ENCODE peak calls at places on chromosomes 11 and 22, in six cellular contexts. Y is lung, Q is psoas muscle, V is cardiac fibroblast, W is fibroblast of mammary gland, U is pulmonary artery endothelial cell. X is an unnamed sample.

GRCh38 chr22:41768420-41768819 is 32.1 kb upstream of the CCDC134 start:
- DNase-seq in Y (no peak), Q (no peak), V (peak), W (peak), U (peak), X (no peak)

GRCh38 chr11:76632492-76632891 is 38.1 kb downstream of the LRRC32 start:
- DNase-seq in Y (no peak), Q (no peak), V (no peak), W (no peak), U (no peak), X (no peak)

GRCh38 chr11:132535830-132536229 is 996.5 kb downstream of the OPCML start:
- DNase-seq in Y (no peak), Q (no peak), V (no peak), W (no peak), U (no peak), X (no peak)

GRCh38 chr11:97751405-97751804 is 1269.3 kb upstream of the CNTN5 start:
- DNase-seq in Y (no peak), Q (no peak), V (no peak), W (no peak), U (no peak), X (no peak)

GRCh38 chr11:120666121-120666639 is 154.6 kb downstream of the GRIK4 start:
- DNase-seq in Y (no peak), Q (no peak), V (no peak), W (no peak), U (no peak), X (no peak)

GRCh38 chr11:85182437-85183109 is 444.6 kb downstream of the DLG2 start:
- DNase-seq in Y (no peak), Q (no peak), V (peak), W (peak), U (no peak), X (no peak)

GRCh38 chr11:73389902-73390301 is 13.7 kb downstream of the RELT start:
- DNase-seq in Y (no peak), Q (peak), V (no peak), W (no peak), U (no peak), X (no peak)

GRCh38 chr22:30667092-30667485 is 586 bp downstream of the DUSP18 start:
- DNase-seq in Y (no peak), Q (no peak), V (no peak), W (no peak), U (no peak), X (no peak)

GRCh38 chr22:17871726-17872458 is 97.6 kb upstream of the BID start:
- DNase-seq in Y (no peak), Q (no peak), V (no peak), W (no peak), U (no peak), X (no peak)

GRCh38 chr11:127106142-127106541 is 105.6 kb upstream of the KIRREL3 start:
- DNase-seq in Y (no peak), Q (no peak), V (no peak), W (no peak), U (no peak), X (peak)

GRCh38 chr22:31148953-31149627 is 8.8 kb upstream of the PLA2G3 start:
- DNase-seq in Y (peak), Q (peak), V (peak), W (peak), U (peak), X (peak)

GRCh38 chr11:48122246-48122645 is 94.4 kb upstream of the OR4B1 start:
- DNase-seq in Y (no peak), Q (no peak), V (no peak), W (no peak), U (no peak), X (no peak)

GRCh38 chr22:44398791-44399190 is 86.0 kb upstream of the SHISAL1 start:
- DNase-seq in Y (no peak), Q (no peak), V (no peak), W (no peak), U (no peak), X (no peak)

GRCh38 chr11:123942413-123942812 is 1.2 kb downstream of the OR6T1 start:
- DNase-seq in Y (no peak), Q (no peak), V (no peak), W (no peak), U (no peak), X (no peak)

GRCh38 chr11:113596658-113597057 is 109.5 kb downstream of the TMPRSS5 start:
- DNase-seq in Y (no peak), Q (no peak), V (no peak), W (no peak), U (no peak), X (no peak)

GRCh38 chr11:93846411-93846810 is 4.0 kb downstream of the VSTM5 start:
- DNase-seq in Y (no peak), Q (no peak), V (peak), W (no peak), U (no peak), X (no peak)

GRCh38 chr11:77244277-77245014 is 57.0 kb downstream of the GDPD4 start:
- DNase-seq in Y (no peak), Q (no peak), V (peak), W (peak), U (peak), X (no peak)

GRCh38 chr22:49210606-49211005 is 617.1 kb downstream of the BRD1 start:
- DNase-seq in Y (no peak), Q (no peak), V (no peak), W (no peak), U (no peak), X (no peak)

GRCh38 chr11:43197357-43197756 is 114.4 kb upstream of the API5 start:
- DNase-seq in Y (no peak), Q (no peak), V (no peak), W (no peak), U (no peak), X (no peak)

GRCh38 chr22:19289475-19290161 is 1.9 kb downstream of the CLTCL1 start:
- DNase-seq in Y (no peak), Q (no peak), V (peak), W (peak), U (no peak), X (no peak)

GRCh38 chr11:134531331-134532135 is 119.5 kb upstream of the B3GAT1 start:
- DNase-seq in Y (no peak), Q (no peak), V (no peak), W (no peak), U (no peak), X (no peak)

GRCh38 chr11:130611791-130612251 is 163.4 kb downstream of the ADAMTS15 start:
- DNase-seq in Y (no peak), Q (no peak), V (peak), W (peak), U (no peak), X (no peak)

GRCh38 chr11:77596626-77597025 is 6.9 kb downstream of the AQP11 start:
- DNase-seq in Y (no peak), Q (no peak), V (peak), W (peak), U (no peak), X (no peak)

GRCh38 chr11:117011541-117011908 is 86.7 kb downstream of the SIK3 start:
- DNase-seq in Y (no peak), Q (no peak), V (peak), W (peak), U (no peak), X (no peak)

GRCh38 chr11:47378011-47378835 is at the start of gene SPI1:
- DNase-seq in Y (peak), Q (peak), V (no peak), W (no peak), U (no peak), X (no peak)

GRCh38 chr22:31840581-31840980 is 86.8 kb downstream of the DEPDC5 start:
- DNase-seq in Y (no peak), Q (no peak), V (no peak), W (no peak), U (no peak), X (no peak)

GRCh38 chr11:119062779-119063178 is 4.8 kb upstream of the VPS11 start:
- DNase-seq in Y (no peak), Q (peak), V (peak), W (peak), U (no peak), X (no peak)

GRCh38 chr11:45384711-45385241 is 98.6 kb upstream of the SYT13 start:
- DNase-seq in Y (no peak), Q (no peak), V (no peak), W (no peak), U (no peak), X (no peak)

GRCh38 chr11:35541621-35542375 is 16.4 kb upstream of the PAMR1 start:
- DNase-seq in Y (no peak), Q (peak), V (peak), W (peak), U (no peak), X (no peak)

GRCh38 chr11:2216400-2217064 is 44.9 kb upstream of the TH start:
- DNase-seq in Y (no peak), Q (no peak), V (no peak), W (no peak), U (no peak), X (no peak)

X was measured in prostate gland.